ENCODE peak calls at places on chromosomes 5 and 9, in five cellular contexts. I is activated CD4-positive, alpha-beta T cell treated with anti-CD3 and anti-CD28 coated beads, Interleukin-2, amount 10 ng/mL, durations not matched to agents 7 days and 5 days; K is nephron progenitor cell; J is glutamatergic neuron; L is HuH-7. U is an unnamed sample.
A peak's percentile ranks its signal among the peaks of the same experiment; 100 is the strongest.

GRCh38 chr9:97046228-97046627 is 7.3 kb upstream of the CTSV start:
- DNase-seq in L (no peak), J (no peak), I (no peak), K (no peak), U (peak; percentile 35)

GRCh38 chr5:138754699-138755057 is 1.5 kb downstream of the CTNNA1 start:
- DNase-seq in L (no peak), K (no peak), J (no peak), I (no peak), U (no peak)

GRCh38 chr5:2005101-2006041 is 122.6 kb upstream of the IRX4 start:
- DNase-seq in K (no peak), J (no peak), I (no peak), L (no peak), U (no peak)

GRCh38 chr5:78647411-78647818 is 1.2 kb downstream of the LHFPL2 start:
- DNase-seq in J (no peak), K (no peak), I (no peak), L (peak; percentile 57), U (peak; percentile 12)

GRCh38 chr5:75716715-75717081 is 539 bp downstream of the POC5 start:
- DNase-seq in J (peak; percentile 46), I (no peak), K (peak; percentile 31), L (no peak), U (no peak)

GRCh38 chr5:139678751-139679750 is 30.9 kb downstream of the CXXC5 start:
- DNase-seq in J (no peak), L (no peak), I (no peak), K (no peak), U (no peak)

GRCh38 chr5:59485629-59486439 is 407.7 kb downstream of the PDE4D start:
- DNase-seq in I (no peak), L (no peak), K (no peak), J (no peak), U (no peak)

GRCh38 chr5:31701642-31702041 is 62.7 kb downstream of the PDZD2 start:
- DNase-seq in L (no peak), I (no peak), J (no peak), K (no peak), U (no peak)

GRCh38 chr5:163460562-163461176 is at the start of gene HMMR:
- DNase-seq in L (no peak), I (no peak), J (peak; percentile 50), K (peak; percentile 37), U (no peak)

GRCh38 chr5:142176255-142176654 is 67.7 kb downstream of the NDFIP1 start:
- DNase-seq in L (no peak), I (no peak), J (no peak), K (no peak), U (no peak)

GRCh38 chr5:1655496-1656270 is 131.9 kb upstream of the LPCAT1 start:
- DNase-seq in L (no peak), J (no peak), I (no peak), K (no peak), U (no peak)

GRCh38 chr5:37896159-37896558 is 56.3 kb upstream of the GDNF start:
- DNase-seq in L (no peak), K (no peak), I (no peak), J (no peak), U (no peak)

GRCh38 chr5:14809369-14810144 is 62.0 kb downstream of the ANKH start:
- DNase-seq in J (no peak), L (no peak), K (no peak), I (peak; percentile 86), U (no peak)

GRCh38 chr9:133804199-133804598 is 66.0 kb upstream of the SARDH start:
- DNase-seq in K (no peak), I (no peak), J (no peak), L (no peak), U (no peak)

GRCh38 chr5:135033026-135033861 is 784 bp downstream of the PITX1 start:
- DNase-seq in K (peak; percentile 61), J (no peak), I (peak; percentile 23), L (peak; percentile 49), U (no peak)

GRCh38 chr5:153938131-153938842 is 100.4 kb downstream of the FAM114A2 start:
- DNase-seq in I (no peak), K (no peak), L (no peak), J (no peak), U (no peak)

GRCh38 chr5:19987594-19988345 is at the start of gene CDH18:
- DNase-seq in L (peak; percentile 2), I (no peak), J (peak; percentile 79), K (peak; percentile 78), U (peak; percentile 31)

GRCh38 chr9:81465468-81466002 is 223.8 kb downstream of the TLE1 start:
- DNase-seq in L (no peak), I (no peak), K (no peak), J (no peak), U (no peak)

U was measured in T47D.